ENCODE peak calls at places on chromosome 1, in four cellular contexts. M is lower lobe of right lung, Z is mesendoderm, K is iPS DF 6.9. Y is an unnamed sample.

GRCh38 chr1:212608209-212608955 is at the start of gene ATF3:
- DNase-seq in M (peak), Z (peak), K (peak), Y (peak)

GRCh38 chr1:209625205-209625549 is 27.0 kb downstream of the LAMB3 start:
- DNase-seq in M (no peak), Z (no peak), K (no peak), Y (no peak)

GRCh38 chr1:204032642-204033235 is 40.2 kb upstream of the SOX13 start:
- DNase-seq in M (no peak), Z (no peak), K (no peak), Y (no peak)

GRCh38 chr1:51063121-51063520 is 38.9 kb upstream of the C1orf185 start:
- DNase-seq in M (no peak), Z (peak), K (no peak), Y (peak)

GRCh38 chr1:204438628-204439027 is 27.0 kb upstream of the PPP1R15B start:
- DNase-seq in M (no peak), Z (no peak), K (no peak), Y (peak)

GRCh38 chr1:44801491-44802305 is 1.5 kb downstream of the PLK3 start:
- DNase-seq in M (peak), Z (no peak), K (no peak), Y (no peak)

GRCh38 chr1:84862810-84863251 is 30.2 kb downstream of the LPAR3 start:
- DNase-seq in M (no peak), Z (no peak), K (no peak), Y (no peak)

GRCh38 chr1:183764981-183765380 is 39.9 kb upstream of the RGL1 start:
- DNase-seq in M (no peak), Z (no peak), K (no peak), Y (no peak)

GRCh38 chr1:41333146-41333784 is 28.0 kb upstream of the FOXO6 start:
- DNase-seq in M (no peak), Z (peak), K (no peak), Y (no peak)

GRCh38 chr1:195562074-195562473 is 1046.2 kb downstream of the KCNT2 start:
- DNase-seq in M (no peak), Z (no peak), K (no peak), Y (no peak)

GRCh38 chr1:166905930-166906329 is 29.9 kb upstream of the TADA1 start:
- DNase-seq in M (no peak), Z (no peak), K (no peak), Y (no peak)
- H3K27ac ChIP-seq in M (no peak), Z (no peak), K (no peak), Y (no peak)

GRCh38 chr1:94783342-94784264 is 36.6 kb upstream of the SLC44A3 start:
- DNase-seq in M (peak), Z (no peak), K (no peak), Y (no peak)
- H3K27ac ChIP-seq in M (peak), Z (no peak), K (no peak), Y (no peak)

GRCh38 chr1:30522031-30523004 is 201.1 kb downstream of the MATN1 start:
- DNase-seq in M (peak), Z (no peak), K (no peak), Y (no peak)
- H3K27ac ChIP-seq in M (no peak), Z (no peak), K (no peak), Y (no peak)

GRCh38 chr1:7363481-7363880 is 407.6 kb upstream of the VAMP3 start:
- DNase-seq in M (no peak), Z (no peak), K (no peak), Y (no peak)
- H3K27ac ChIP-seq in M (no peak), Z (no peak), K (no peak), Y (no peak)

DNA sequence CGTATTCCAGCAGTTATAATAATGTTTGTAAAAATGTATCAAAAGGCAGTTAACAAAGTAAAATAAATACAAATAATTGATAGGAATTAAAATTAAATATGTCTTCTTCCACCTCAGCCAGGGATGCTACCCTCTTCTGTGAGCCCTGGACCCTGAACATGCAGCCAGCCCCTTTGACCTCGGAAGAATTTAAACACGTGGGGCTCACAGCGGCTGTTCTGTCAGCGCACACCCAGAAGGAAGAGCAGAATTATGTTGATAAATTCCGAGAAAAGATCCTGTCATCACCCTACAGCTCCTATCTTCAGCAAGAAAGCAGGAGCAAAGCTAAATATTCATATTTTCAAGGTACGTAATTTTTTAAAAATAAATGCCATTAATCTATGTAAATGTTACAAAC is 26.5 kb downstream of the UTS2 start:
- DNase-seq in M (no peak), Z (no peak), K (no peak), Y (no peak)
- H3K27ac ChIP-seq in M (no peak), Z (no peak), K (no peak), Y (no peak)

GRCh38 chr1:116393015-116393414 is 20.0 kb downstream of the ATP1A1 start:
- DNase-seq in M (peak), Z (no peak), K (no peak), Y (no peak)
- H3K27ac ChIP-seq in M (peak), Z (no peak), K (no peak), Y (peak)

Y was measured in RWPE1.